ENCODE peak calls at places on chromosomes 12 and 14, in six cellular contexts. B is GM23338, W is upper lobe of right lung, A is HCT116, E is IMR-90, X is HepG2. P is an unnamed sample.

GRCh38 chr14:106691601-106692291 is 1165.4 kb downstream of the TMEM121 start:
- DNase-seq in B (peak; percentile 14), W (peak; percentile 67), A (no peak), E (no peak), X (peak; percentile 8), P (no peak)

GRCh38 chr12:108128221-108129016 is 669 bp upstream of the WSCD2 start:
- DNase-seq in B (no peak), W (no peak), A (no peak), E (no peak), X (no peak), P (no peak)

GRCh38 chr12:54009171-54010052 is 627 bp downstream of the HOXC8 start:
- DNase-seq in B (no peak), W (no peak), A (no peak), E (no peak), X (no peak), P (no peak)

GRCh38 chr12:101877816-101878811 is 734 bp downstream of the DRAM1 start:
- DNase-seq in B (peak; percentile 45), W (no peak), A (no peak), E (no peak), X (peak; percentile 7), P (no peak)

GRCh38 chr12:66154776-66155175 is 15.0 kb downstream of the TMBIM4 start:
- DNase-seq in B (no peak), W (no peak), A (no peak), E (peak; percentile 61), X (no peak), P (no peak)

GRCh38 chr14:78950654-78951053 is 780.5 kb downstream of the NRXN3 start:
- DNase-seq in B (no peak), W (no peak), A (no peak), E (peak; percentile 76), X (no peak), P (peak; percentile 72)

GRCh38 chr12:51717325-51717925 is 126.4 kb downstream of the SCN8A start:
- DNase-seq in B (no peak), W (no peak), A (no peak), E (no peak), X (no peak), P (no peak)

GRCh38 chr12:39272934-39273770 is 169.8 kb downstream of the KIF21A start:
- DNase-seq in B (peak; percentile 70), W (no peak), A (peak; percentile 22), E (peak; percentile 3), X (peak; percentile 24), P (peak; percentile 40)

GRCh38 chr14:47278233-47278842 is 397.1 kb downstream of the MDGA2 start:
- DNase-seq in B (peak; percentile 80), W (no peak), A (peak; percentile 3), E (no peak), X (peak; percentile 11), P (peak; percentile 45)

GRCh38 chr12:124114316-124114715 is 141.3 kb downstream of the ZNF664 start:
- DNase-seq in B (no peak), W (no peak), A (no peak), E (no peak), X (no peak), P (no peak)

GRCh38 chr12:43969882-43970281 is 134.0 kb downstream of the TMEM117 start:
- DNase-seq in B (no peak), W (no peak), A (peak; percentile 24), E (peak; percentile 80), X (no peak), P (peak; percentile 58)

GRCh38 chr12:115416869-115417268 is 732.9 kb upstream of the TBX3 start:
- DNase-seq in B (no peak), W (no peak), A (no peak), E (no peak), X (no peak), P (no peak)

GRCh38 chr12:96398422-96399080 is 1.7 kb downstream of the CDK17 start:
- DNase-seq in B (no peak), W (no peak), A (no peak), E (peak; percentile 39), X (peak; percentile 7), P (no peak)

GRCh38 chr14:75578786-75579781 is 664 bp downstream of the FLVCR2 start:
- DNase-seq in B (no peak), W (peak; percentile 69), A (no peak), E (peak; percentile 31), X (peak; percentile 31), P (peak; percentile 27)
- TF ChIP-seq CTCF in B (peak; percentile 18), W (peak; percentile 26), A (no peak), E (peak; percentile 19), X (peak; percentile 24), P (peak; percentile 59)

DNA sequence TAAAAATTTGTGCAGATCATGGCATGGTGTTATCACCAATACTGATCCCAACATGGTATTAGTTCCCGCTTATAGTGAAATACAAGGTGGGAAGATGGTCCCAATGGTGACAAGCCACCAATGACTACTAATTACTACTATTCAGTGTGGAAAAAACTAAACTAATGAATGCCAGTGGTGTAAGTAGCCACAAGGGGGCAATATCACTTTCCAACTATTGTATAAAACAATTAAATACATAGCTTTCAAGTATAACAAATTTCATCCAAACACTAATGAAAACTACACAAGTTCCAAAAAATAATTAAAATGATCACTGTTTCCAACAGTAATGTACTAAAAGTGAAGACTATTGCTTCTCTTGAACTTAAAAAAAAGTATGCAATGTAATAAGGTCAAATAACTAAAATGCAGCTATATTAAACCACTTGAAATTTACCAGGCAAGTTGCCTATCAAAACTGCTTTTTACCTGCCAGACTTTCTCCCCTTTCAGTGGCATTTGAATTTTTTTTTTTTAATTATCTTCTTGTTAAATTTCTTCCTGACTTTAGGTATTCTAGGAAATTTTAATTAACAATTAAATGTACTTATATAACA is 58.0 kb downstream of the PAPLN start:
- DNase-seq in B (peak; percentile 83), W (no peak), A (peak; percentile 33), E (peak; percentile 31), X (peak; percentile 27), P (peak; percentile 14)
- H3K36me3 ChIP-seq in B (no peaks in the 10 kb centered on the region), W (peaks cover 30% of the 10 kb centered on the region), A (no peaks in the 10 kb centered on the region), E (peaks cover 9% of the 10 kb centered on the region), X (peaks cover 20% of the 10 kb centered on the region), P (peaks cover 22% of the 10 kb centered on the region)

GRCh38 chr12:81078469-81079196 is 754 bp downstream of the ACSS3 start:
- DNase-seq in B (no peak), W (no peak), A (no peak), E (peak; percentile 46), X (peak; percentile 88), P (peak; percentile 55)
- H3K27ac ChIP-seq in B (no peak overlapping the region), W (peak overlapping the region; percentile 81), A (no peak overlapping the region), E (no peak overlapping the region), X (peak overlapping the region; percentile 81), P (no peak overlapping the region)

DNA sequence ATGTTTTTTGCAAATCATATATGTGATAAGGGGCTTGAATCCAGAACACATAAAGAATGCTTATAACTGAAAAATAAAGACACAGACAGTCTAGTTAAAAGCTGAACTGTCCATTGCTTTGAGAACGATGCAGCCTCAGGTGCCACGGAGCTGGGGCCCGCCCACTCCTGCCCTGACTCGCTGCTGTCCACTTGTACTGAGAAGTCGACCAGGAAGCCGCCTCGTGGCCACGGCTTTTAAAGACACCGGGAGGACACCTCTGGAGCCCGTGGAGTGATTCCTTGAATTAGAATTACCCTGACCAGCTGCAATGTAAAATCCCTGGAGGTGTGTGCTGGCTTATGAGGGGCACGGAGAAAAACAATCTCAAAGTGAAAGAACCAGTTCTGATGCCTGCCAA is 23.9 kb upstream of the TEX22 start:
- DNase-seq in B (no peak), W (no peak), A (peak; percentile 27), E (no peak), X (no peak), P (no peak)
- TF ChIP-seq CTCF in B (no peak), W (no peak), A (no peak), E (no peak), X (no peak), P (no peak)

DNA sequence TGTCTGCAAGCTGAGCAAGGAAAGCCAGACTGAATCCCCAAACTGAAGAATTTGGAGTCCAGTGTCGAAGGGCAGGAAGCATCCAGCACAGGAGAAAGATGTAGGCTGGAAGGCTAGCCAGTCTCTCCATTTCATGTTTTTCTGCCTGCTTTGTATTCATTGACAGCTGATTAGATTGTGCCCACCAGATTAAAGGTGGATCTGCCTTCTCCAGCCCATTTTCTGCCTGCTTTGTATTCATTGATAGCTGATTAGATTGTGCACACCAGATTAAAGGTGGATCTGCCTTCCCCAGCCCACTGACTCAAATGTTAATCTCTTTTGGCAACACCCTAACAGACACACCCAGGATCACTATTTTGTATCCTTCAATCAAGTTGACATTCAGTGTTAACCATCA is 85.3 kb downstream of the PLBD1 start:
- DNase-seq in B (no peak), W (no peak), A (no peak), E (no peak), X (no peak), P (no peak)
- H3K36me3 ChIP-seq in B (peaks cover 52% of the 10 kb centered on the region), W (peaks cover 95% of the 10 kb centered on the region), A (peaks cover 3% of the 10 kb centered on the region), E (peaks cover 35% of the 10 kb centered on the region), X (peaks cover 8% of the 10 kb centered on the region), P (peaks cover 40% of the 10 kb centered on the region)

GRCh38 chr14:105168093-105168420 is 519 bp downstream of the JAG2 start:
- DNase-seq in B (peak; percentile 58), W (no peak), A (no peak), E (no peak), X (no peak), P (no peak)

GRCh38 chr14:105167303-105168092 is 1.1 kb downstream of the JAG2 start:
- DNase-seq in B (peak; percentile 50), W (no peak), A (no peak), E (no peak), X (no peak), P (no peak)

GRCh38 chr14:105168979-105169507 is 467 bp upstream of the JAG2 start:
- DNase-seq in B (peak; percentile 82), W (no peak), A (no peak), E (no peak), X (no peak), P (no peak)

GRCh38 chr14:105169776-105170655 is 1.4 kb upstream of the JAG2 start:
- DNase-seq in B (no peak), W (no peak), A (no peak), E (no peak), X (no peak), P (no peak)

DNA sequence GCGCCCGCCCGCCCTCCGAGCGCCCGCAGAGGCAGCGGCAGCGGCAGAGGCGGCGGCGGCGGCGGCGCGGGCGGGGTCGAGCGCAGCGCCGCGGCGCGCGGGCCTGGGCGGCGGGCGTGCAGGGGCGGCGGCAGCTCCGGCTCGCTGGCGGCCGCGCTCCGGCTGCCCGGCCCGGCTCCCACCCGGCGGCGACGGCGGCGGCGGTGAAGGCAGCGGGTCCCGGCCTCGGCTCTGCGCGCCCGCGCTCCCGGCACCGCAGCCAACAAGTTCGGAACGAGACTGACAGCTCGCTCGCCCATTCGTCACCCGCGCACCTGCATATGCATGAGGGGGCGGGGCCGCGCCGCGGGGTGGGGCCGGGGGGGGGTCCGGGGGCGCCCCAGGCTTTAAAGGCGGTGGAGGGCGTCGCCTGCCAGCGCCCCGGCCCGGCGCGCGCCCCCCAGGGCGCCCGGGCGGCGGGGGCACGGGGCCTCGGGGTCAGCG is at the start of gene JAG2:
- DNase-seq in B (peak; percentile 77), W (peak; percentile 83), A (no peak), E (no peak), X (no peak), P (peak; percentile 12)
- H3K27ac ChIP-seq in B (no peak within 1 kb of the TSS), W (no peak within 1 kb of the TSS), A (peak within 1 kb of the TSS; percentile 93), E (no peak within 1 kb of the TSS), X (no peak within 1 kb of the TSS), P (no peak within 1 kb of the TSS)